ENCODE peak calls at places on chromosomes 4 and X, in eight cellular contexts. J is effector memory CD4-positive, alpha-beta T cell; L is heart right ventricle; N is cardiac muscle cell; K is fibroblast of lung; G is brain microvascular endothelial cell; I is tibial nerve; H is neuronal stem cell. T is an unnamed sample.
A peak's percentile ranks its signal among the peaks of the same experiment; 100 is the strongest.

GRCh38 chr4:184344435-184344834 is 126.8 kb upstream of the ENPP6 start:
- DNase-seq in J (no peak), L (no peak), N (no peak), K (no peak), G (no peak), I (no peak), H (no peak), T (no peak)

GRCh38 chr4:41379230-41379629 is 122.5 kb downstream of the UCHL1 start:
- DNase-seq in J (no peak), L (no peak), N (no peak), K (no peak), G (no peak), I (no peak), H (no peak), T (no peak)

GRCh38 chr4:114727426-114727825 is 128.8 kb downstream of the UGT8 start:
- DNase-seq in J (no peak), L (no peak), N (no peak), K (no peak), G (no peak), I (no peak), H (peak; percentile 26), T (no peak)

GRCh38 chrX:65828599-65828998 is 161.1 kb downstream of the MSN start:
- DNase-seq in J (no peak), L (no peak), N (no peak), K (no peak), G (no peak), I (no peak), H (no peak), T (no peak)

GRCh38 chr4:32826169-32826568 is 2106.0 kb downstream of the PCDH7 start:
- DNase-seq in J (no peak), L (no peak), N (no peak), K (no peak), G (no peak), I (no peak), H (peak; percentile 5), T (no peak)

GRCh38 chr4:177191586-177191985 is 118.1 kb upstream of the NEIL3 start:
- DNase-seq in J (no peak), L (no peak), N (no peak), K (no peak), G (no peak), I (no peak), H (no peak), T (no peak)

GRCh38 chr4:67879486-67879885 is 4.3 kb downstream of the TMPRSS11D start:
- DNase-seq in J (no peak), L (no peak), N (peak; percentile 55), K (no peak), G (no peak), I (no peak), H (no peak), T (no peak)

GRCh38 chr4:175906397-175906796 is 94.3 kb upstream of the GPM6A start:
- DNase-seq in J (no peak), L (no peak), N (no peak), K (no peak), G (no peak), I (no peak), H (no peak), T (peak; percentile 46)

GRCh38 chr4:117467404-117467803 is 382.0 kb upstream of the TRAM1L1 start:
- DNase-seq in J (no peak), L (no peak), N (no peak), K (peak; percentile 45), G (no peak), I (no peak), H (no peak), T (no peak)

GRCh38 chr4:77881460-77882295 is 19.0 kb downstream of the MRPL1 start:
- DNase-seq in J (no peak), L (no peak), N (peak; percentile 39), K (peak; percentile 39), G (peak; percentile 29), I (no peak), H (no peak), T (no peak)

GRCh38 chrX:1925053-1925481 is 310.2 kb downstream of the ASMT start:
- DNase-seq in J (no peak), L (no peak), N (no peak), K (no peak), G (no peak), I (no peak), H (peak; percentile 68), T (no peak)

GRCh38 chrX:155215443-155216178 is 649 bp upstream of the VBP1 start:
- DNase-seq in J (no peak), L (no peak), N (no peak), K (no peak), G (peak; percentile 1), I (no peak), H (no peak), T (no peak)

GRCh38 chr4:85478576-85478975 is 3.6 kb downstream of the ARHGAP24 start:
- DNase-seq in J (no peak), L (no peak), N (peak; percentile 77), K (peak; percentile 35), G (no peak), I (no peak), H (no peak), T (no peak)

GRCh38 chrX:130637591-130637990 is 235.8 kb downstream of the RBMX2 start:
- DNase-seq in J (no peak), L (no peak), N (peak; percentile 56), K (peak; percentile 31), G (peak; percentile 5), I (no peak), H (no peak), T (no peak)

GRCh38 chrX:107968623-107969022 is 13.5 kb downstream of the TEX13B start:
- DNase-seq in J (no peak), L (no peak), N (no peak), K (no peak), G (no peak), I (no peak), H (no peak), T (no peak)

GRCh38 chrX:153662266-153662665 is 11.3 kb downstream of the PNCK start:
- DNase-seq in J (no peak), L (peak; percentile 37), N (peak; percentile 33), K (peak; percentile 12), G (peak; percentile 12), I (peak; percentile 24), H (no peak), T (no peak)

GRCh38 chr4:100504086-100504874 is 13.5 kb downstream of the EMCN start:
- DNase-seq in J (no peak), L (no peak), N (no peak), K (no peak), G (peak; percentile 51), I (no peak), H (no peak), T (no peak)
- H3K27ac ChIP-seq in J (no peak overlapping the region), L (no peak overlapping the region), N (no peak overlapping the region), K (no peak overlapping the region), G (no peak overlapping the region), I (no peak overlapping the region), H (no peak overlapping the region), T (no peak overlapping the region)

GRCh38 chr4:3352918-3353594 is 60.2 kb downstream of the RGS12 start:
- DNase-seq in J (no peak), L (no peak), N (no peak), K (no peak), G (no peak), I (peak; percentile 3), H (no peak), T (no peak)
- H3K27ac ChIP-seq in J (no peak overlapping the region), L (no peak overlapping the region), N (no peak overlapping the region), K (no peak overlapping the region), G (no peak overlapping the region), I (no peak overlapping the region), H (no peak overlapping the region), T (no peak overlapping the region)

GRCh38 chr4:88757067-88757466 is 59.4 kb upstream of the NAP1L5 start:
- DNase-seq in J (no peak), L (no peak), N (no peak), K (no peak), G (no peak), I (no peak), H (no peak), T (no peak)

GRCh38 chr4:88761342-88761741 is 63.7 kb upstream of the NAP1L5 start:
- DNase-seq in J (no peak), L (no peak), N (no peak), K (no peak), G (no peak), I (no peak), H (no peak), T (no peak)

GRCh38 chr4:88757776-88758175 is 60.1 kb upstream of the NAP1L5 start:
- DNase-seq in J (no peak), L (no peak), N (no peak), K (no peak), G (no peak), I (no peak), H (no peak), T (no peak)

GRCh38 chr4:88758264-88758663 is 60.6 kb upstream of the NAP1L5 start:
- DNase-seq in J (no peak), L (no peak), N (no peak), K (no peak), G (no peak), I (no peak), H (no peak), T (no peak)

DNA sequence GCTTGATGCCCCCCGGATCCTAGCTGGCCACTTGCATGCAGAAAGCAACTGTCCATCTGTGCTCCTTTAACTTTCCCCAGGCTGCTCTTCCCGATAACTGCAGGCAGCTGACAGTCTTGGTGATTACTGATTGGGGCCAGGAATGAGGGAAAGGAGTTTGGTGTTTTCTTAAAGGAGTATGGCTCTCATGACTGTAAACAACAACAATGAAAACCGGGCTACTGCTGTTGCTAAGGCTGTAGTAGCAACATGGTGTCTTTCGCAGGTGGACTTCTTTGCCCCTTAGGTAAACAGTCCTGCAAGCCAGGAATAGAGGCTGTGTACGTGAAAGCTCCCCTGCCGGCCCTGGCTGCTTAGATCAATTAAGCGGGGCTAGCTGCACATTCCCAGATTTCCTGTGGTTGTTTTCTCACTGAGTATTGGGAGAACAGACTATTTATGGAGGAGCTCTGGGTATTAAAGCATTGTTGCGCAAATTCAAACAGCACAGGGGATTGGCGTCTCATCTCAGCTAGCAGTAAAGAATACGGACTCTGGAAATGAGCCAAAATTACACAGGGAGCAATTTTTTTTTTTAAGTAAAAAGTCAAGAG is 61.5 kb upstream of the NAP1L5 start:
- DNase-seq in J (no peak), L (no peak), N (peak; percentile 83), K (peak; percentile 88), G (peak; percentile 27), I (no peak), H (no peak), T (peak; percentile 55)
- H3K27ac ChIP-seq in J (no peak overlapping the region), L (peak overlapping the region; percentile 72), N (peak overlapping the region; percentile 55), K (no peak overlapping the region), G (no peak overlapping the region), I (no peak overlapping the region), H (no peak overlapping the region), T (peak overlapping the region; percentile 84)

GRCh38 chr4:162503868-162504267 is 340.1 kb upstream of the FSTL5 start:
- DNase-seq in J (no peak), L (no peak), N (no peak), K (no peak), G (no peak), I (no peak), H (no peak), T (no peak)

GRCh38 chr4:162510937-162511336 is 347.1 kb upstream of the FSTL5 start:
- DNase-seq in J (no peak), L (no peak), N (no peak), K (no peak), G (no peak), I (no peak), H (no peak), T (no peak)

GRCh38 chr4:162510115-162510514 is 346.3 kb upstream of the FSTL5 start:
- DNase-seq in J (no peak), L (no peak), N (no peak), K (no peak), G (no peak), I (no peak), H (no peak), T (no peak)

GRCh38 chr4:162506253-162506652 is 342.5 kb upstream of the FSTL5 start:
- DNase-seq in J (no peak), L (no peak), N (peak; percentile 58), K (no peak), G (peak; percentile 51), I (no peak), H (no peak), T (no peak)

GRCh38 chr4:162509333-162509732 is 345.5 kb upstream of the FSTL5 start:
- DNase-seq in J (no peak), L (no peak), N (no peak), K (no peak), G (no peak), I (no peak), H (no peak), T (no peak)
- H3K27ac ChIP-seq in J (no peak overlapping the region), L (no peak overlapping the region), N (no peak overlapping the region), K (no peak overlapping the region), G (no peak overlapping the region), I (no peak overlapping the region), H (no peak overlapping the region), T (no peak overlapping the region)

T was measured in dorsolateral prefrontal cortex.